ENCODE peak calls at places on chromosomes 12 and 14, in eight cellular contexts. M is stimulated activated CD4-positive, alpha-beta T cell treated with anti-CD3 and anti-CD28 coated beads, TNF-alpha, amount 100 ng/mL, for 48 hours; S is adipocyte; K is CD8-positive, alpha-beta memory T cell; O is tibial artery; H is ecto neural progenitor cell; N is Calu3; X is effector memory CD8-positive, alpha-beta T cell. D is an unnamed sample.

GRCh38 chr12:54357802-54358619 is 6.3 kb downstream of the GPR84 start:
- DNase-seq in X (no peak), K (peak; percentile 63), H (peak; percentile 53), O (no peak), M (no peak), N (no peak), S (peak; percentile 42), D (no peak)

GRCh38 chr12:65643171-65643570 is 181.1 kb upstream of the HMGA2 start:
- DNase-seq in O (no peak), N (no peak), K (no peak), M (no peak), X (no peak), S (no peak), H (no peak), D (no peak)

GRCh38 chr12:45214739-45215418 is 1.0 kb upstream of the ANO6 start:
- DNase-seq in K (no peak), S (peak; percentile 61), X (no peak), H (no peak), O (no peak), M (no peak), N (no peak), D (peak; percentile 43)

GRCh38 chr12:114666746-114667668 is 17.0 kb downstream of the TBX3 start:
- DNase-seq in N (no peak), M (no peak), O (no peak), S (peak; percentile 83), X (no peak), K (no peak), H (peak; percentile 79), D (no peak)

GRCh38 chr14:77638738-77639137 is 22.3 kb upstream of the SPTLC2 start:
- DNase-seq in X (no peak), O (no peak), K (no peak), M (no peak), H (no peak), S (peak; percentile 70), N (no peak), D (no peak)

GRCh38 chr14:51260225-51260624 is 20.2 kb downstream of the TMX1 start:
- DNase-seq in N (no peak), X (no peak), S (no peak), H (no peak), K (no peak), O (no peak), M (no peak), D (no peak)

GRCh38 chr12:873954-874353 is 75.5 kb downstream of the RAD52 start:
- DNase-seq in M (no peak), X (no peak), N (no peak), S (no peak), H (no peak), K (no peak), O (no peak), D (no peak)

GRCh38 chr12:119463211-119463914 is 128.8 kb downstream of the CCDC60 start:
- DNase-seq in O (no peak), N (no peak), H (no peak), S (no peak), X (no peak), M (no peak), K (no peak), D (no peak)

GRCh38 chr12:18206198-18206597 is 55.1 kb upstream of the PIK3C2G start:
- DNase-seq in O (no peak), X (no peak), N (no peak), K (no peak), S (no peak), M (no peak), H (no peak), D (no peak)

GRCh38 chr14:88301381-88301780 is 21.7 kb downstream of the KCNK10 start:
- DNase-seq in X (no peak), S (no peak), O (no peak), K (no peak), N (no peak), M (no peak), H (no peak), D (no peak)

GRCh38 chr14:103910262-103910935 is 17.9 kb upstream of the TDRD9 start:
- DNase-seq in M (peak; percentile 60), K (peak; percentile 79), H (peak; percentile 87), S (peak; percentile 80), X (peak; percentile 73), N (peak; percentile 92), O (peak; percentile 82), D (peak; percentile 54)

GRCh38 chr14:36068777-36069534 is 107.6 kb downstream of the PTCSC3 start:
- DNase-seq in N (peak; percentile 40), M (no peak), H (no peak), K (no peak), O (no peak), S (peak; percentile 12), X (no peak), D (peak; percentile 69)

GRCh38 chr12:67681145-67681778 is 32.7 kb downstream of the DYRK2 start:
- DNase-seq in O (no peak), S (peak; percentile 94), K (no peak), N (no peak), H (no peak), M (no peak), X (no peak), D (peak; percentile 87)

GRCh38 chr12:53978477-53979356 is 4.0 kb upstream of the HOTAIR start:
- DNase-seq in X (no peak), M (no peak), N (no peak), H (no peak), O (no peak), S (no peak), K (no peak), D (no peak)

GRCh38 chr14:100824156-100824555 is 1.8 kb upstream of the MEG3 start:
- DNase-seq in S (no peak), X (no peak), H (no peak), N (no peak), K (no peak), M (no peak), O (no peak), D (peak; percentile 46)

GRCh38 chr14:52473557-52473956 is 78.7 kb downstream of the TXNDC16 start:
- DNase-seq in K (no peak), M (no peak), N (peak; percentile 4), S (peak; percentile 76), X (peak; percentile 10), H (no peak), O (no peak), D (peak; percentile 45)

GRCh38 chr14:95025941-95026340 is 131.4 kb downstream of the DICER1 start:
- DNase-seq in N (no peak), K (no peak), O (no peak), M (no peak), S (no peak), X (no peak), H (peak; percentile 30), D (no peak)

GRCh38 chr14:101018561-101019290 is 115.2 kb upstream of the RTL1 start:
- DNase-seq in K (no peak), M (no peak), N (no peak), H (peak; percentile 23), X (no peak), O (peak; percentile 53), S (no peak), D (no peak)

GRCh38 chr14:76710093-76711010 is 50.9 kb upstream of the VASH1 start:
- DNase-seq in S (peak; percentile 85), K (no peak), M (no peak), X (peak; percentile 4), O (no peak), H (no peak), N (peak; percentile 26), D (peak; percentile 16)

GRCh38 chr14:59394268-59394667 is 70.9 kb downstream of the GPR135 start:
- DNase-seq in N (no peak), S (no peak), M (no peak), X (no peak), O (no peak), K (no peak), H (no peak), D (no peak)

GRCh38 chr12:48999371-49000131 is at the start of gene DDN:
- DNase-seq in S (peak; percentile 42), M (no peak), N (no peak), K (peak; percentile 69), O (no peak), X (peak; percentile 43), H (peak; percentile 81), D (no peak)

GRCh38 chr14:66758031-66758613 is 250.2 kb downstream of the GPHN start:
- DNase-seq in N (peak; percentile 29), O (no peak), K (no peak), X (no peak), S (no peak), M (no peak), H (no peak), D (no peak)

GRCh38 chr12:89369166-89369565 is 16.9 kb upstream of the DUSP6 start:
- DNase-seq in K (no peak), H (no peak), N (no peak), M (no peak), S (no peak), X (no peak), O (no peak), D (no peak)

GRCh38 chr14:91219505-91220389 is 24.8 kb downstream of the GPR68 start:
- DNase-seq in H (no peak), S (no peak), X (no peak), O (no peak), M (no peak), N (no peak), K (no peak), D (no peak)

GRCh38 chr12:7131502-7131866 is 1.3 kb downstream of the CLSTN3 start:
- DNase-seq in S (no peak), X (no peak), M (no peak), N (peak; percentile 4), K (peak; percentile 58), O (no peak), H (no peak), D (no peak)

GRCh38 chr12:132492522-132492921 is 2.6 kb downstream of the FBRSL1 start:
- DNase-seq in S (no peak), K (no peak), O (no peak), X (no peak), H (no peak), M (no peak), N (no peak), D (no peak)

GRCh38 chr12:28569698-28570411 is 379.6 kb downstream of the CCDC91 start:
- DNase-seq in K (no peak), S (peak; percentile 84), X (no peak), M (no peak), H (no peak), N (peak; percentile 30), O (no peak), D (peak; percentile 94)

GRCh38 chr14:93538411-93538810 is 107.7 kb downstream of the UNC79 start:
- DNase-seq in O (no peak), X (no peak), H (no peak), N (peak; percentile 8), M (no peak), S (no peak), K (no peak), D (no peak)

GRCh38 chr12:132618683-132619043 is at the start of gene P2RX2:
- DNase-seq in H (no peak), K (peak; percentile 14), X (no peak), S (no peak), O (no peak), N (no peak), M (no peak), D (no peak)